ENCODE peak calls at places on chromosome 6, in seven cellular contexts. L is psoas muscle; P is left ventricle myocardium inferior; Y is suprapubic skin; Z is GM23248; D is heart left ventricle; G is CD4-positive, alpha-beta T cell. A is an unnamed sample. For H3K27me3, the result is how much of the 10 kb centered on the place peaks cover.

GRCh38 chr6:154719433-154719832 is 13.8 kb upstream of the SCAF8 start:
- DNase-seq in P (no peak), L (no peak), G (no peak), Z (no peak), Y (no peak), D (no peak), A (no peak)

GRCh38 chr6:158674342-158674969 is 24.6 kb downstream of the SYTL3 start:
- DNase-seq in L (no peak), G (no peak), Z (no peak), Y (no peak), D (no peak), P (no peak), A (no peak)

GRCh38 chr6:137363805-137364138 is 130.4 kb downstream of the OLIG3 start:
- DNase-seq in G (no peak), Z (peak), L (no peak), Y (no peak), P (no peak), D (no peak), A (no peak)

GRCh38 chr6:93176070-93176469 is 243.3 kb downstream of the EPHA7 start:
- DNase-seq in G (no peak), Z (no peak), L (no peak), D (no peak), Y (no peak), P (no peak), A (no peak)

GRCh38 chr6:46113370-46113769 is 16.4 kb upstream of the ENPP4 start:
- DNase-seq in D (no peak), G (no peak), P (no peak), L (no peak), Z (no peak), Y (no peak), A (no peak)

GRCh38 chr6:39254999-39255535 is 25.8 kb upstream of the KCNK5 start:
- DNase-seq in Z (no peak), P (no peak), Y (no peak), L (no peak), D (no peak), G (no peak), A (no peak)

GRCh38 chr6:40378725-40379074 is 208.5 kb downstream of the LRFN2 start:
- DNase-seq in P (no peak), Z (no peak), Y (no peak), G (no peak), D (no peak), L (no peak), A (no peak)

GRCh38 chr6:127102299-127102698 is 16.2 kb upstream of the RSPO3 start:
- DNase-seq in L (no peak), Z (peak), Y (no peak), P (no peak), G (no peak), D (no peak), A (no peak)

GRCh38 chr6:3454206-3455016 is 2.4 kb downstream of the SLC22A23 start:
- DNase-seq in Z (peak), L (no peak), Y (no peak), P (no peak), G (no peak), D (no peak), A (no peak)

GRCh38 chr6:154474636-154475428 is 35.7 kb downstream of the CNKSR3 start:
- DNase-seq in Z (peak), Y (no peak), L (no peak), D (no peak), G (no peak), P (no peak), A (peak)

GRCh38 chr6:4441981-4442434 is 306.6 kb upstream of the ECI2 start:
- DNase-seq in D (no peak), L (no peak), Y (no peak), G (no peak), Z (peak), P (no peak), A (no peak)

GRCh38 chr6:92682999-92683398 is 736.4 kb downstream of the EPHA7 start:
- DNase-seq in Y (no peak), Z (no peak), G (no peak), L (no peak), P (no peak), D (no peak), A (no peak)

GRCh38 chr6:42239333-42239732 is 21.7 kb upstream of the MRPS10 start:
- DNase-seq in D (no peak), Z (no peak), L (no peak), P (no peak), G (no peak), Y (no peak), A (no peak)

GRCh38 chr6:63764318-63764916 is 128.8 kb downstream of the PHF3 start:
- DNase-seq in G (no peak), Z (peak), P (no peak), D (no peak), L (no peak), Y (no peak), A (no peak)

GRCh38 chr6:82376636-82377035 is 13.0 kb downstream of the TPBG start:
- DNase-seq in Y (no peak), G (no peak), Z (no peak), D (no peak), P (no peak), L (no peak), A (no peak)

GRCh38 chr6:104784884-104785283 is 74.8 kb downstream of the HACE1 start:
- DNase-seq in Y (no peak), G (no peak), P (no peak), D (no peak), L (no peak), Z (peak), A (peak)

GRCh38 chr6:46014511-46015118 is 1.0 kb downstream of the CLIC5 start:
- DNase-seq in Y (no peak), Z (no peak), D (peak), G (no peak), P (peak), L (peak), A (no peak)

GRCh38 chr6:139156102-139156501 is 21.2 kb downstream of the HECA start:
- DNase-seq in Y (no peak), D (peak), Z (no peak), L (no peak), P (no peak), G (no peak), A (no peak)

GRCh38 chr6:57063847-57064246 is 17.4 kb downstream of the KIAA1586 start:
- DNase-seq in P (no peak), Y (no peak), Z (no peak), L (no peak), G (no peak), D (no peak), A (no peak)

GRCh38 chr6:56570434-56571359 is 72.0 kb downstream of the DST start:
- DNase-seq in D (no peak), G (no peak), Y (no peak), P (no peak), Z (peak), L (no peak), A (no peak)

GRCh38 chr6:154993026-154993425 is 2.1 kb upstream of the TIAM2 start:
- DNase-seq in L (no peak), G (no peak), Z (peak), Y (no peak), P (no peak), D (no peak), A (peak)

GRCh38 chr6:169246445-169246844 is 7.2 kb downstream of the THBS2 start:
- DNase-seq in L (no peak), Z (no peak), G (no peak), D (peak), Y (no peak), P (no peak), A (no peak)

GRCh38 chr6:169243154-169243553 is 10.5 kb downstream of the THBS2 start:
- DNase-seq in Y (no peak), Z (no peak), P (no peak), L (no peak), G (no peak), D (no peak), A (no peak)

GRCh38 chr6:169243661-169244060 is 10.0 kb downstream of the THBS2 start:
- DNase-seq in G (no peak), Y (no peak), L (no peak), Z (no peak), D (no peak), P (no peak), A (no peak)

GRCh38 chr6:169247419-169247818 is 6.2 kb downstream of the THBS2 start:
- DNase-seq in P (no peak), D (no peak), Y (no peak), Z (no peak), L (no peak), G (no peak), A (no peak)

DNA sequence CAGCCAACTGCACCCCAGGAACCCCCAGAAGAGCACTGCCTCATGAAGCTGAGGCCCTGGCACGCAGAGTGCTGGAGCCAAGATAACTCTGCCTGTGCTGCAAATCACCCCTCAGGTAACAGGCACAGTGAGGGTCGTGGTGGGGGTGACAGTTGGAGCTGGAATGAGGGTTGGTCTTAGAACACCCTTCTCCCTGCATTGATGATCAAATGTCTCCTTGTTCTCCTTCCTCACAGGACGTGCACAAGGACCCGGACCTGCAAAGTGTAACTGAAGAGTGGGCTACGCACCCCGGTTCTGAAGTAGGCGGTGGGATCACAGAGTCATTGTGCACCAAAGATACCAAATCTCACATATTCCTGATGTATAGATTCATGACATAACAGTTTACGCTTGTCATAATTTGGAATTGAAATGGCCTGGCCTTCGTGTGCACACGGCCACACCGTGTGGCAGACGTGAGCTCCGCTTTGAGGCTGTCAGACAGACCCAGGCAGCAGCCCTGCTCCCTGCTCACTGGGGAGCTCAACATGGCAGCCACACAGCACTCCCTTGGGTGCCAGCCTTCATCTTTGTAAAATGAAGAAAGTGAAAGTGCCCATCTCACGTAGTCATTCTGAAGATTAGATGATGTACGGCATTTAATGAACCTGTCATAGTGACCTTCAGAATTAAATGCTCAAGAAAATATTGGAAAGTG is 8.8 kb downstream of the THBS2 start:
- DNase-seq in G (no peak), P (no peak), Z (no peak), L (no peak), Y (no peak), D (no peak), A (no peak)
- H3K27me3 ChIP-seq in G (under half), P (under half), Z (under half), L (under half), Y (under half), D (under half), A (under half)

GRCh38 chr6:153435787-153436186 is 304.7 kb upstream of the RGS17 start:
- DNase-seq in D (no peak), L (no peak), Y (no peak), P (no peak), G (no peak), Z (no peak), A (no peak)

GRCh38 chr6:153436346-153436745 is 305.3 kb upstream of the RGS17 start:
- DNase-seq in Z (no peak), D (no peak), Y (no peak), G (no peak), L (no peak), P (no peak), A (no peak)

GRCh38 chr6:153442096-153442495 is 311.0 kb upstream of the RGS17 start:
- DNase-seq in P (no peak), Z (no peak), L (no peak), D (no peak), Y (no peak), G (no peak), A (no peak)

GRCh38 chr6:153437193-153437592 is 306.1 kb upstream of the RGS17 start:
- DNase-seq in D (no peak), Y (no peak), Z (no peak), L (no peak), G (no peak), P (no peak), A (no peak)
- H3K27ac ChIP-seq in D (no peak), Y (no peak), Z (no peak), L (no peak), G (no peak), P (no peak), A (no peak)

DNA sequence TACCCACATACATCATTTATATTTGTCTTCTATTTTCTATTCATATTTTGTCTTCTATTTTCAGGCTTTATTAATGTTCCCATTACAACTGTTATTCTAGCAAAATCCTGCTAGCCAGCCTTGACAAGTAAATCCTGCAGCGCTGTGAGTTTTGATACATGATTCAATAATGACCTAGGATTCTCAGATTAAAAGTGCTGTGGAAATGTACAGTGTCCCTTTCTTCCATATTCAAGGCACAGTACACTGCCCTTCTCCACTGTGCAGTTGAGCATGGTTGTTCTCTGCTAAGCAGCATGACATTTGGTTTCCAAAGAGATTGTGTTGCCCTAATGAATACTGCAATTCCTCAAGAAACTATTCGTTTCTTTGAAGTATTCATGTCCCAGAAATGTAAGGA is 5.8 kb upstream of the HEY2 start:
- DNase-seq in Y (no peak), D (no peak), G (no peak), Z (no peak), P (no peak), L (no peak), A (no peak)
- H3K27me3 ChIP-seq in Y (under half), D (under half), G (under half), Z (half or more), P (under half), L (under half), A (under half)

GRCh38 chr6:44107017-44107416 is 20.2 kb downstream of the MRPL14 start:
- DNase-seq in L (no peak), P (no peak), D (no peak), Z (no peak), G (no peak), Y (no peak), A (no peak)

GRCh38 chr6:44105146-44105545 is 22.1 kb downstream of the MRPL14 start:
- DNase-seq in P (no peak), L (peak), G (no peak), Y (no peak), D (no peak), Z (no peak), A (no peak)

GRCh38 chr6:44102527-44102926 is 24.7 kb downstream of the MRPL14 start:
- DNase-seq in D (no peak), G (no peak), Z (no peak), Y (no peak), P (no peak), L (no peak), A (no peak)

GRCh38 chr6:44105993-44106740 is 21.1 kb downstream of the MRPL14 start:
- DNase-seq in L (no peak), Y (no peak), D (no peak), Z (peak), P (no peak), G (no peak), A (no peak)

DNA sequence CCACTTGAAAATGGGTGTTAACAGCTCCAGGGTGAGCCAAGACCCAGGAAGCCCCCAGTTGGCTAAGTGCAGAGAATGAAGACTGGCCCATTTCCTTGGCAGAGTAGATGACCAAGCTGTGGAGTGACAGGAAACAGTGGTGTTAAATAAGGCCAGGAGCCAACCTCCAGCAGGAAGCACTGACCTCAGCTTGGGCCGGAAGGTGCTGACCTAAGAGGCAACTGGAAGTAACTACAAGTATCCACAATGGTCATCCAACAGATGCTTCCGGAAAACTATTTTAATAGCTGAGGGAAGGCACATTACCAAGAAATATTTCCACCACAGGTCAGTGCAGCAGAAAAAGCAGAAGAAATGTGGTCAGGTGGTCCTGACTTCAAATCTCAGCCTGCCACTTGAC is 22.6 kb downstream of the MRPL14 start:
- DNase-seq in D (peak), P (peak), Z (no peak), G (no peak), L (peak), Y (no peak), A (no peak)
- H3K27ac ChIP-seq in D (peak), P (peak), Z (no peak), G (no peak), L (peak), Y (no peak), A (no peak)

DNA sequence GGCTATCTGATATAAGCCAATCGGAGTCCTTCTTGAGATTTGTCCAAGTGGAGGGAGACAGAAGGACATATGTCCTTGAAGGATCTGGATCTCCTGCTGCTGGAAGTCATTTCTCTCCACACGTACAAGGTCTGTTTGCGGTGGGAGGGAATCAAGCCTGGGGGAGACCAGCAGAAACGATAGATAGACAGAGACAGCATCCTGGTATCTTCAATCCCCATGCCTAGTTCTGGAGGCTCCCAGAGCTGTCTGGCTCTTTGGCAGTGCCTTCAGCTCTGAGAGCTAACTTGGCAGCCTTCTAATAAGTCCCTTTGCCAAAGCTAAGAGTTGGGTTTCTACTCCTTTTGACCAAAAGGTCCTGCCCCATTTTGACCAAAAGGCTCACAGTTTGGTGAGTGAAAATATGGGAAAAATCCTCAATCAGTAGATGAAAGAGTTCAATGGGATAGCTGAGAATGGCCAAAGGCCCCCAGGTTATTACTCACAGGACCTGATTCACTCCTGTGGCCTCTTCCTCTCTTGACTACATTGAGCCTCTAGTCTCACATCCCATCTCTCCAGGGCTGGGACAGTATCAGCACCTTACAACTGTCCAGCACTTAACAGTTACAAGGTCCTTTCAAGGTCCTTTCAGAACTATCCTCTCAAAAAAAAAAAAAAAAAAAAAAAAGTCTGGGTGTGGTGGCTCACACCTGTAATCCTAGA is 20.3 kb downstream of the AARS2 start:
- DNase-seq in Y (no peak), G (no peak), P (no peak), Z (no peak), L (no peak), D (no peak), A (no peak)
- H3K27me3 ChIP-seq in Y (half or more), G (half or more), P (half or more), Z (half or more), L (under half), D (half or more), A (half or more)

GRCh38 chr6:162973141-162973872 is 245.5 kb downstream of the PACRG start:
- DNase-seq in G (no peak), P (no peak), L (peak), Z (peak), Y (no peak), D (no peak), A (no peak)

GRCh38 chr6:162976141-162976540 is 248.4 kb downstream of the PACRG start:
- DNase-seq in D (no peak), Y (no peak), G (no peak), Z (no peak), L (no peak), P (no peak), A (no peak)

GRCh38 chr6:162973975-162974374 is 246.2 kb downstream of the PACRG start:
- DNase-seq in P (no peak), G (no peak), L (no peak), Y (no peak), Z (peak), D (no peak), A (no peak)

GRCh38 chr6:162971346-162971745 is 243.6 kb downstream of the PACRG start:
- DNase-seq in Z (no peak), D (no peak), Y (no peak), G (no peak), P (no peak), L (no peak), A (no peak)

GRCh38 chr6:162974685-162975084 is 246.9 kb downstream of the PACRG start:
- DNase-seq in L (no peak), P (no peak), G (no peak), Y (no peak), Z (peak), D (no peak), A (no peak)
- H3K27ac ChIP-seq in L (peak), P (no peak), G (no peak), Y (no peak), Z (peak), D (no peak), A (no peak)

DNA sequence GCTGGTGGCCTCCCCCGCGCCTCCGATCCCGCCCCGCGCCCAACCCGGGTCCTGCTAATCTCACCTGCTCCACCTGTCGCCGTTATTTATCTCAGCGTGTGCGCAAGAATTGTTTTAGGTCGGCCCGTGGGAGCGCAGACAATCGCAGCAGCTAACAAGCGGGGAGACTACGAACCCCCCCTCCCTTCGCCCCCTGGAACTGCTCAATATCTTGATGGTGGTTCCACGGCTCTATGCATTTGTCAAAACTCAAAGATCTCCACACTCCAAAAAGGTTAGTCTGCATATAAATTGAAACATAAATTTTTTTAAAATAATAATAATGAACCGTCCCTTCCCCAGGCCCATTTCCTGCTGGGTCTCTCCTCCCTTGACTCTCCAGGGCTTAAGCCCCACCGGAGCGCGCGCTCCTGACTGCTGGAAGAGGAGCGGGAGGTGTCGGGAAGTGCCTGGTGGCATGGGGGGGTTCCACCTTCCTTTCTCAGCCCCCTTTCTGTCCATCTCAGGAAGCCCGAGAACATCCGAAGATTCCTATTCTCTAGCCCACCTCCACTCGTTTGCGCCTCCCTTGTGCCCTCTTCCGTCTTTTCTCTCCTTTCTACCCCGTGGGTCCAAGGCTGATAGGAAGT is 1.6 kb upstream of the MDGA1 start:
- DNase-seq in D (no peak), L (no peak), P (no peak), Y (no peak), G (peak), Z (no peak), A (no peak)
- H3K27me3 ChIP-seq in D (under half), L (under half), P (under half), Y (under half), G (under half), Z (under half), A (under half)

A was measured in SJSA1.